ENCODE peak calls at places on chromosome 14, in seven cellular contexts. One of them, this sample, is unnamed.

GRCh38 chr14:58638231-58639205 is 756 bp downstream of the DACT1 start:
- DNase-seq in endothelial cell of umbilical vein: peak
- DNase-seq in PC-3: peak
- DNase-seq in GM23248: peak
- DNase-seq in MM.1S: no peak
- DNase-seq in astrocyte: peak
- DNase-seq in fibroblast of lung: peak
- DNase-seq in this sample: peak

GRCh38 chr14:59282366-59282765 is 93.9 kb downstream of the DAAM1 start:
- DNase-seq in astrocyte: peak
- DNase-seq in MM.1S: no peak
- DNase-seq in GM23248: peak
- DNase-seq in endothelial cell of umbilical vein: no peak
- DNase-seq in PC-3: peak
- DNase-seq in fibroblast of lung: peak
- DNase-seq in this sample: peak

GRCh38 chr14:34629657-34630529 is at the start of gene SNX6:
- DNase-seq in fibroblast of lung: peak
- DNase-seq in astrocyte: peak
- DNase-seq in endothelial cell of umbilical vein: peak
- DNase-seq in MM.1S: peak
- DNase-seq in GM23248: peak
- DNase-seq in PC-3: peak
- DNase-seq in this sample: peak

GRCh38 chr14:25004389-25004809 is 45.5 kb downstream of the STXBP6 start:
- DNase-seq in MM.1S: no peak
- DNase-seq in GM23248: no peak
- DNase-seq in endothelial cell of umbilical vein: no peak
- DNase-seq in astrocyte: no peak
- DNase-seq in fibroblast of lung: no peak
- DNase-seq in PC-3: no peak
- DNase-seq in this sample: no peak

GRCh38 chr14:34682787-34683321 is 31.5 kb downstream of the CFL2 start:
- DNase-seq in MM.1S: no peak
- DNase-seq in PC-3: no peak
- DNase-seq in endothelial cell of umbilical vein: no peak
- DNase-seq in fibroblast of lung: peak
- DNase-seq in GM23248: no peak
- DNase-seq in astrocyte: peak
- DNase-seq in this sample: no peak

GRCh38 chr14:97390031-97390729 is 593.0 kb downstream of the VRK1 start:
- DNase-seq in endothelial cell of umbilical vein: no peak
- DNase-seq in MM.1S: no peak
- DNase-seq in astrocyte: no peak
- DNase-seq in fibroblast of lung: no peak
- DNase-seq in PC-3: no peak
- DNase-seq in GM23248: no peak
- DNase-seq in this sample: no peak

GRCh38 chr14:72715215-72715909 is 178.5 kb downstream of the DPF3 start:
- DNase-seq in MM.1S: no peak
- DNase-seq in fibroblast of lung: peak
- DNase-seq in GM23248: peak
- DNase-seq in PC-3: no peak
- DNase-seq in endothelial cell of umbilical vein: no peak
- DNase-seq in astrocyte: no peak
- DNase-seq in this sample: no peak

GRCh38 chr14:90554341-90554740 is 157.5 kb downstream of the CALM1 start:
- DNase-seq in MM.1S: no peak
- DNase-seq in fibroblast of lung: no peak
- DNase-seq in endothelial cell of umbilical vein: no peak
- DNase-seq in PC-3: no peak
- DNase-seq in GM23248: no peak
- DNase-seq in astrocyte: no peak
- DNase-seq in this sample: no peak

GRCh38 chr14:55028066-55028465 is 1.0 kb downstream of the SOCS4 start:
- DNase-seq in astrocyte: no peak
- DNase-seq in fibroblast of lung: no peak
- DNase-seq in PC-3: peak
- DNase-seq in MM.1S: no peak
- DNase-seq in endothelial cell of umbilical vein: peak
- DNase-seq in GM23248: peak
- DNase-seq in this sample: no peak

GRCh38 chr14:55731881-55732498 is 152.0 kb downstream of the KTN1 start:
- DNase-seq in PC-3: peak
- DNase-seq in GM23248: peak
- DNase-seq in endothelial cell of umbilical vein: peak
- DNase-seq in fibroblast of lung: peak
- DNase-seq in astrocyte: no peak
- DNase-seq in MM.1S: no peak
- DNase-seq in this sample: no peak

GRCh38 chr14:96783306-96784224 is 13.6 kb upstream of the VRK1 start:
- DNase-seq in MM.1S: no peak
- DNase-seq in GM23248: peak
- DNase-seq in PC-3: peak
- DNase-seq in astrocyte: peak
- DNase-seq in fibroblast of lung: no peak
- DNase-seq in endothelial cell of umbilical vein: no peak
- DNase-seq in this sample: peak

GRCh38 chr14:96260341-96260821 is 4.4 kb downstream of the BDKRB1 start:
- DNase-seq in endothelial cell of umbilical vein: no peak
- DNase-seq in astrocyte: peak
- DNase-seq in GM23248: peak
- DNase-seq in fibroblast of lung: peak
- DNase-seq in MM.1S: no peak
- DNase-seq in PC-3: peak
- DNase-seq in this sample: no peak

GRCh38 chr14:105180598-105181528 is at the start of gene NUDT14:
- DNase-seq in endothelial cell of umbilical vein: peak
- DNase-seq in MM.1S: peak
- DNase-seq in fibroblast of lung: peak
- DNase-seq in GM23248: peak
- DNase-seq in PC-3: peak
- DNase-seq in astrocyte: no peak
- DNase-seq in this sample: peak

GRCh38 chr14:29717906-29718305 is 209.7 kb downstream of the PRKD1 start:
- DNase-seq in PC-3: no peak
- DNase-seq in endothelial cell of umbilical vein: no peak
- DNase-seq in MM.1S: no peak
- DNase-seq in GM23248: peak
- DNase-seq in fibroblast of lung: no peak
- DNase-seq in astrocyte: no peak
- DNase-seq in this sample: no peak

GRCh38 chr14:61026523-61026922 is 45.5 kb downstream of the SLC38A6 start:
- DNase-seq in MM.1S: no peak
- DNase-seq in fibroblast of lung: no peak
- DNase-seq in PC-3: no peak
- DNase-seq in GM23248: no peak
- DNase-seq in endothelial cell of umbilical vein: no peak
- DNase-seq in astrocyte: no peak
- DNase-seq in this sample: no peak

GRCh38 chr14:72679591-72680151 is 214.2 kb downstream of the DPF3 start:
- DNase-seq in astrocyte: no peak
- DNase-seq in GM23248: no peak
- DNase-seq in endothelial cell of umbilical vein: peak
- DNase-seq in fibroblast of lung: no peak
- DNase-seq in PC-3: no peak
- DNase-seq in MM.1S: no peak
- DNase-seq in this sample: no peak

GRCh38 chr14:35229495-35230089 is 62.6 kb upstream of the PSMA6 start:
- DNase-seq in GM23248: no peak
- DNase-seq in PC-3: peak
- DNase-seq in MM.1S: peak
- DNase-seq in endothelial cell of umbilical vein: peak
- DNase-seq in fibroblast of lung: peak
- DNase-seq in astrocyte: no peak
- DNase-seq in this sample: no peak

GRCh38 chr14:73325630-73326299 is 88.5 kb downstream of the PAPLN start:
- DNase-seq in astrocyte: no peak
- DNase-seq in endothelial cell of umbilical vein: no peak
- DNase-seq in GM23248: no peak
- DNase-seq in PC-3: no peak
- DNase-seq in fibroblast of lung: no peak
- DNase-seq in MM.1S: no peak
- DNase-seq in this sample: no peak

GRCh38 chr14:96098309-96098998 is 59.3 kb downstream of the C14orf132 start:
- DNase-seq in GM23248: peak
- DNase-seq in PC-3: peak
- DNase-seq in astrocyte: no peak
- DNase-seq in MM.1S: peak
- DNase-seq in endothelial cell of umbilical vein: peak
- DNase-seq in fibroblast of lung: peak
- DNase-seq in this sample: peak

GRCh38 chr14:57346741-57347140 is 43.6 kb upstream of the NAA30 start:
- DNase-seq in fibroblast of lung: no peak
- DNase-seq in astrocyte: no peak
- DNase-seq in GM23248: no peak
- DNase-seq in PC-3: peak
- DNase-seq in MM.1S: no peak
- DNase-seq in endothelial cell of umbilical vein: no peak
- DNase-seq in this sample: no peak

GRCh38 chr14:71381814-71382213 is 474.6 kb downstream of the PCNX1 start:
- DNase-seq in PC-3: no peak
- DNase-seq in MM.1S: no peak
- DNase-seq in astrocyte: no peak
- DNase-seq in GM23248: no peak
- DNase-seq in endothelial cell of umbilical vein: no peak
- DNase-seq in fibroblast of lung: no peak
- DNase-seq in this sample: no peak

GRCh38 chr14:95097385-95097784 is 59.9 kb downstream of the DICER1 start:
- DNase-seq in GM23248: peak
- DNase-seq in MM.1S: no peak
- DNase-seq in PC-3: no peak
- DNase-seq in endothelial cell of umbilical vein: no peak
- DNase-seq in fibroblast of lung: peak
- DNase-seq in astrocyte: peak
- DNase-seq in this sample: no peak

GRCh38 chr14:60233891-60234290 is 15.1 kb upstream of the PPM1A start:
- DNase-seq in PC-3: no peak
- DNase-seq in endothelial cell of umbilical vein: no peak
- DNase-seq in fibroblast of lung: no peak
- DNase-seq in GM23248: no peak
- DNase-seq in astrocyte: no peak
- DNase-seq in MM.1S: no peak
- DNase-seq in this sample: no peak

GRCh38 chr14:103568952-103569351 is 6.2 kb downstream of the COA8 start:
- DNase-seq in GM23248: no peak
- DNase-seq in PC-3: no peak
- DNase-seq in endothelial cell of umbilical vein: peak
- DNase-seq in fibroblast of lung: no peak
- DNase-seq in astrocyte: no peak
- DNase-seq in MM.1S: no peak
- DNase-seq in this sample: no peak
- H3K27ac ChIP-seq in GM23248: no peak
- H3K27ac ChIP-seq in PC-3: no peak
- H3K27ac ChIP-seq in endothelial cell of umbilical vein: peak
- H3K27ac ChIP-seq in fibroblast of lung: no peak
- H3K27ac ChIP-seq in astrocyte: no peak
- H3K27ac ChIP-seq in MM.1S: no peak
- H3K27ac ChIP-seq in this sample: no peak

GRCh38 chr14:22776215-22776614 is 9.7 kb downstream of the OXA1L start:
- DNase-seq in astrocyte: no peak
- DNase-seq in GM23248: no peak
- DNase-seq in endothelial cell of umbilical vein: no peak
- DNase-seq in MM.1S: no peak
- DNase-seq in PC-3: no peak
- DNase-seq in fibroblast of lung: no peak
- DNase-seq in this sample: no peak
- H3K9ac ChIP-seq in astrocyte: no peak
- H3K9ac ChIP-seq in GM23248: no peak
- H3K9ac ChIP-seq in endothelial cell of umbilical vein: no peak
- H3K9ac ChIP-seq in MM.1S: no peak
- H3K9ac ChIP-seq in PC-3: no peak
- H3K9ac ChIP-seq in fibroblast of lung: no peak
- H3K9ac ChIP-seq in this sample: no peak

DNA sequence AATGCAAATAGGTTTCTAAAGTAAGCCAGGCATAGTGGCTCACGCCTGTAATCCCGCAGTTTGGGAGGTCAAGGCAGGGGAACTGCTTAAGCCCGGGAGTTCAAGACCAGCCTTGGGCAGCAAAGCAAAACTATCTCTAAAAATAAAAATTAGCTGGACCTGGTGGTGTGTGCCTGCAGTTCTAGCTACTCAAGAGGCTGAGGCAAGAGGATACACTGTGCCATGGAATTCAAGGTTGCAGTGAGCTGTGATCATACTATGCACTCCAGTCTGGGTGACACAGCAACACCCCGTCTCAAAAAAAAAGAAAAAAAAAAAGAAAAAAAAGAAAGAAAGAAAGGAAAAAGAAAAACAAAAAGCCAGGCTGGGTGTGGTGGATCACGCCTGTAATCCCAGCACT is 46.3 kb downstream of the HECTD1 start:
- DNase-seq in astrocyte: no peak
- DNase-seq in PC-3: no peak
- DNase-seq in fibroblast of lung: no peak
- DNase-seq in endothelial cell of umbilical vein: no peak
- DNase-seq in GM23248: peak
- DNase-seq in MM.1S: no peak
- DNase-seq in this sample: no peak
- H3K27ac ChIP-seq in astrocyte: no peak
- H3K27ac ChIP-seq in PC-3: no peak
- H3K27ac ChIP-seq in fibroblast of lung: no peak
- H3K27ac ChIP-seq in endothelial cell of umbilical vein: no peak
- H3K27ac ChIP-seq in GM23248: peak
- H3K27ac ChIP-seq in MM.1S: no peak
- H3K27ac ChIP-seq in this sample: no peak

GRCh38 chr14:69701857-69702256 is 65.1 kb upstream of the SRSF5 start:
- DNase-seq in astrocyte: no peak
- DNase-seq in endothelial cell of umbilical vein: peak
- DNase-seq in fibroblast of lung: no peak
- DNase-seq in GM23248: no peak
- DNase-seq in MM.1S: peak
- DNase-seq in PC-3: no peak
- DNase-seq in this sample: no peak

GRCh38 chr14:69699743-69700309 is 67.1 kb upstream of the SRSF5 start:
- DNase-seq in fibroblast of lung: no peak
- DNase-seq in MM.1S: no peak
- DNase-seq in astrocyte: no peak
- DNase-seq in PC-3: no peak
- DNase-seq in GM23248: no peak
- DNase-seq in endothelial cell of umbilical vein: no peak
- DNase-seq in this sample: no peak

GRCh38 chr14:69700609-69701008 is 66.3 kb upstream of the SRSF5 start:
- DNase-seq in fibroblast of lung: no peak
- DNase-seq in GM23248: no peak
- DNase-seq in endothelial cell of umbilical vein: no peak
- DNase-seq in PC-3: no peak
- DNase-seq in astrocyte: no peak
- DNase-seq in MM.1S: no peak
- DNase-seq in this sample: no peak

GRCh38 chr14:69703047-69704046 is 63.6 kb upstream of the SRSF5 start:
- DNase-seq in fibroblast of lung: no peak
- DNase-seq in PC-3: no peak
- DNase-seq in endothelial cell of umbilical vein: no peak
- DNase-seq in GM23248: no peak
- DNase-seq in astrocyte: no peak
- DNase-seq in MM.1S: no peak
- DNase-seq in this sample: no peak

GRCh38 chr14:69701269-69701668 is 65.7 kb upstream of the SRSF5 start:
- DNase-seq in fibroblast of lung: no peak
- DNase-seq in astrocyte: no peak
- DNase-seq in endothelial cell of umbilical vein: no peak
- DNase-seq in MM.1S: no peak
- DNase-seq in PC-3: no peak
- DNase-seq in GM23248: no peak
- DNase-seq in this sample: no peak
- H3K9ac ChIP-seq in fibroblast of lung: no peak
- H3K9ac ChIP-seq in astrocyte: no peak
- H3K9ac ChIP-seq in endothelial cell of umbilical vein: no peak
- H3K9ac ChIP-seq in MM.1S: no peak
- H3K9ac ChIP-seq in PC-3: no peak
- H3K9ac ChIP-seq in GM23248: no peak
- H3K9ac ChIP-seq in this sample: no peak

This sample was measured in mammary epithelial cell.